ENCODE peak calls at places on chromosomes 1 and 21, in nine cellular contexts. One of them, this sample, is unnamed.

GRCh38 chr1:87134061-87134460 is 194.6 kb upstream of the LMO4 start:
- DNase-seq in NCI-H1105 treated with DMSO at 0.1 percent for 48 hours: no peak
- DNase-seq in amniotic stem cell: no peak
- DNase-seq in BJ: no peak
- DNase-seq in A549: no peak
- DNase-seq in retinal pigment epithelial cell: no peak
- DNase-seq in AG08396: peak
- DNase-seq in B cell: no peak
- DNase-seq in ureter: no peak
- DNase-seq in this sample: no peak

GRCh38 chr1:42177551-42177981 is 13.0 kb upstream of the GUCA2A start:
- DNase-seq in NCI-H1105 treated with DMSO at 0.1 percent for 48 hours: peak
- DNase-seq in amniotic stem cell: no peak
- DNase-seq in BJ: peak
- DNase-seq in A549: no peak
- DNase-seq in retinal pigment epithelial cell: peak
- DNase-seq in AG08396: peak
- DNase-seq in B cell: no peak
- DNase-seq in ureter: peak
- DNase-seq in this sample: peak

GRCh38 chr1:85278853-85279314 is 2.5 kb upstream of the BCL10 start:
- DNase-seq in NCI-H1105 treated with DMSO at 0.1 percent for 48 hours: no peak
- DNase-seq in amniotic stem cell: peak
- DNase-seq in BJ: peak
- DNase-seq in A549: peak
- DNase-seq in retinal pigment epithelial cell: peak
- DNase-seq in AG08396: peak
- DNase-seq in B cell: no peak
- DNase-seq in ureter: peak
- DNase-seq in this sample: peak

GRCh38 chr21:18899261-18899660 is 495.7 kb upstream of the TMPRSS15 start:
- DNase-seq in NCI-H1105 treated with DMSO at 0.1 percent for 48 hours: no peak
- DNase-seq in amniotic stem cell: no peak
- DNase-seq in BJ: no peak
- DNase-seq in A549: no peak
- DNase-seq in retinal pigment epithelial cell: no peak
- DNase-seq in AG08396: no peak
- DNase-seq in B cell: no peak
- DNase-seq in ureter: no peak
- DNase-seq in this sample: no peak

GRCh38 chr1:17423781-17424245 is 15.7 kb downstream of the RCC2 start:
- DNase-seq in NCI-H1105 treated with DMSO at 0.1 percent for 48 hours: no peak
- DNase-seq in amniotic stem cell: no peak
- DNase-seq in BJ: no peak
- DNase-seq in A549: no peak
- DNase-seq in retinal pigment epithelial cell: no peak
- DNase-seq in AG08396: peak
- DNase-seq in B cell: no peak
- DNase-seq in ureter: no peak
- DNase-seq in this sample: no peak

GRCh38 chr1:92230736-92231135 is 13.0 kb downstream of the C1orf146 start:
- DNase-seq in NCI-H1105 treated with DMSO at 0.1 percent for 48 hours: no peak
- DNase-seq in amniotic stem cell: no peak
- DNase-seq in BJ: no peak
- DNase-seq in A549: no peak
- DNase-seq in retinal pigment epithelial cell: no peak
- DNase-seq in AG08396: no peak
- DNase-seq in B cell: no peak
- DNase-seq in ureter: no peak
- DNase-seq in this sample: no peak

GRCh38 chr1:15483971-15484370 is 8.1 kb downstream of the CELA2B start:
- DNase-seq in NCI-H1105 treated with DMSO at 0.1 percent for 48 hours: no peak
- DNase-seq in amniotic stem cell: no peak
- DNase-seq in BJ: no peak
- DNase-seq in A549: no peak
- DNase-seq in retinal pigment epithelial cell: no peak
- DNase-seq in AG08396: no peak
- DNase-seq in B cell: no peak
- DNase-seq in ureter: no peak
- DNase-seq in this sample: no peak

GRCh38 chr1:171852273-171852672 is 11.0 kb downstream of the DNM3 start:
- DNase-seq in NCI-H1105 treated with DMSO at 0.1 percent for 48 hours: no peak
- DNase-seq in amniotic stem cell: peak
- DNase-seq in BJ: peak
- DNase-seq in A549: no peak
- DNase-seq in retinal pigment epithelial cell: no peak
- DNase-seq in AG08396: peak
- DNase-seq in B cell: no peak
- DNase-seq in ureter: no peak
- DNase-seq in this sample: no peak

GRCh38 chr1:220335668-220336067 is 63.4 kb upstream of the RAB3GAP2 start:
- DNase-seq in NCI-H1105 treated with DMSO at 0.1 percent for 48 hours: peak
- DNase-seq in amniotic stem cell: no peak
- DNase-seq in BJ: no peak
- DNase-seq in A549: no peak
- DNase-seq in retinal pigment epithelial cell: peak
- DNase-seq in AG08396: no peak
- DNase-seq in B cell: no peak
- DNase-seq in ureter: no peak
- DNase-seq in this sample: no peak

GRCh38 chr1:34404837-34405236 is 228.1 kb downstream of the C1orf94 start:
- DNase-seq in NCI-H1105 treated with DMSO at 0.1 percent for 48 hours: no peak
- DNase-seq in amniotic stem cell: no peak
- DNase-seq in BJ: no peak
- DNase-seq in A549: no peak
- DNase-seq in retinal pigment epithelial cell: no peak
- DNase-seq in AG08396: no peak
- DNase-seq in B cell: no peak
- DNase-seq in ureter: peak
- DNase-seq in this sample: no peak

GRCh38 chr21:41808094-41808493 is 41.2 kb upstream of the RIPK4 start:
- DNase-seq in NCI-H1105 treated with DMSO at 0.1 percent for 48 hours: no peak
- DNase-seq in amniotic stem cell: no peak
- DNase-seq in BJ: no peak
- DNase-seq in A549: no peak
- DNase-seq in retinal pigment epithelial cell: no peak
- DNase-seq in AG08396: no peak
- DNase-seq in B cell: no peak
- DNase-seq in ureter: no peak
- DNase-seq in this sample: no peak

GRCh38 chr1:230113230-230113604 is 46.2 kb downstream of the GALNT2 start:
- DNase-seq in NCI-H1105 treated with DMSO at 0.1 percent for 48 hours: no peak
- DNase-seq in amniotic stem cell: no peak
- DNase-seq in BJ: no peak
- DNase-seq in A549: no peak
- DNase-seq in retinal pigment epithelial cell: no peak
- DNase-seq in AG08396: no peak
- DNase-seq in B cell: no peak
- DNase-seq in ureter: no peak
- DNase-seq in this sample: no peak

GRCh38 chr1:183655562-183656075 is 2.5 kb upstream of the APOBEC4 start:
- DNase-seq in NCI-H1105 treated with DMSO at 0.1 percent for 48 hours: peak
- DNase-seq in amniotic stem cell: peak
- DNase-seq in BJ: no peak
- DNase-seq in A549: peak
- DNase-seq in retinal pigment epithelial cell: peak
- DNase-seq in AG08396: peak
- DNase-seq in B cell: peak
- DNase-seq in ureter: peak
- DNase-seq in this sample: peak

GRCh38 chr1:223700388-223700918 is 11.9 kb upstream of the CAPN2 start:
- DNase-seq in NCI-H1105 treated with DMSO at 0.1 percent for 48 hours: no peak
- DNase-seq in amniotic stem cell: no peak
- DNase-seq in BJ: no peak
- DNase-seq in A549: no peak
- DNase-seq in retinal pigment epithelial cell: no peak
- DNase-seq in AG08396: no peak
- DNase-seq in B cell: no peak
- DNase-seq in ureter: no peak
- DNase-seq in this sample: no peak

GRCh38 chr21:43345746-43346409 is 81.1 kb downstream of the SIK1 start:
- DNase-seq in NCI-H1105 treated with DMSO at 0.1 percent for 48 hours: no peak
- DNase-seq in amniotic stem cell: no peak
- DNase-seq in BJ: no peak
- DNase-seq in A549: no peak
- DNase-seq in retinal pigment epithelial cell: peak
- DNase-seq in AG08396: peak
- DNase-seq in B cell: no peak
- DNase-seq in ureter: peak
- DNase-seq in this sample: peak

GRCh38 chr1:5099558-5099957 is 445.1 kb downstream of the AJAP1 start:
- DNase-seq in NCI-H1105 treated with DMSO at 0.1 percent for 48 hours: peak
- DNase-seq in amniotic stem cell: no peak
- DNase-seq in BJ: no peak
- DNase-seq in A549: no peak
- DNase-seq in retinal pigment epithelial cell: no peak
- DNase-seq in AG08396: no peak
- DNase-seq in B cell: no peak
- DNase-seq in ureter: peak
- DNase-seq in this sample: no peak